ENCODE peak calls at places on chromosomes 1 and 21, in four cellular contexts. I, X, P and W are unnamed samples. For H3K9me3 and H3K4me1, the result is how much of the 10 kb centered on the place peaks cover.

GRCh38 chr1:80375662-80376061 is 1369.1 kb upstream of the ADGRL4 start:
- DNase-seq in I (no peak), X (peak), P (no peak), W (no peak)

GRCh38 chr1:192550922-192551534 is 24.5 kb upstream of the RGS1 start:
- DNase-seq in I (no peak), X (peak), P (no peak), W (no peak)

GRCh38 chr1:3068400-3069361 is at the start of gene PRDM16:
- DNase-seq in I (no peak), X (peak), P (peak), W (peak)

GRCh38 chr1:119715542-119715941 is 3.8 kb downstream of the PHGDH start:
- DNase-seq in I (no peak), X (peak), P (no peak), W (no peak)

GRCh38 chr1:238439483-238439882 is 548.8 kb upstream of the ZP4 start:
- DNase-seq in I (no peak), X (no peak), P (no peak), W (no peak)

GRCh38 chr1:203278087-203278884 is 27.0 kb upstream of the BTG2 start:
- DNase-seq in I (peak), X (peak), P (peak), W (peak)

GRCh38 chr1:198809247-198809646 is 170.4 kb downstream of the PTPRC start:
- DNase-seq in I (no peak), X (peak), P (no peak), W (no peak)

GRCh38 chr1:152185544-152186391 is 26.7 kb upstream of the RPTN start:
- DNase-seq in I (no peak), X (peak), P (peak), W (no peak)

GRCh38 chr1:118159578-118159977 is 25.4 kb downstream of the SPAG17 start:
- DNase-seq in I (no peak), X (no peak), P (no peak), W (no peak)

GRCh38 chr1:169484683-169485426 is 889 bp downstream of the SLC19A2 start:
- DNase-seq in I (no peak), X (peak), P (peak), W (peak)

GRCh38 chr1:11571906-11572616 is 82.2 kb downstream of the FBXO2 start:
- DNase-seq in I (no peak), X (no peak), P (no peak), W (no peak)

GRCh38 chr1:155192346-155193274 is 15.1 kb downstream of the THBS3 start:
- DNase-seq in I (no peak), X (no peak), P (peak), W (peak)

GRCh38 chr1:235328271-235329138 is at the start of gene GGPS1:
- DNase-seq in I (peak), X (peak), P (peak), W (peak)

GRCh38 chr1:59880001-59880400 is 46.6 kb downstream of the CYP2J2 start:
- DNase-seq in I (no peak), X (no peak), P (no peak), W (no peak)

DNA sequence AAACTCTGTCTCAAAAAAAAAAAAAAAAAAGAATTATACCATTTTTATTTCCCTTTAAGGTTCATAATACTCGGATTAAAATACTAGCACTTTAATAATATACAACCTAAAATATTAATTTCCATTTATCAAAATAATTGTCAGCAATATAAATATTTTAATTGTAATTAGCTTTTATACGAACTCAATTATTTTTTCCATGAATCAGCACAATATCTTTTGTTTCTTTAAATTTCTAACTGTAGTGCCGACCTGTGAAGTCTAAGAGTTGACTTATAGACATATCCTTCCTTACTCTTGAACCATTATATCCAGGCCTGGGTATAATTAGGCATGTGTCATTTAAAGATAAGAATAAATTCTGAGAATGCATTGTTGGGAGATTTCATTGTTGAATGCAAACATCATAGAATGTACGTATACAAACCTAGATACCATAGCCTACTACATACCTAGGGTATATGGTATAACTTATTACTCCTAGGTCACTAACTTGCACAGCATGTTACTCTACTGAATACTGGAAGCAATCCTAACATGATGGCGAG is 996.7 kb upstream of the TMPRSS15 start:
- DNase-seq in I (no peak), X (no peak), P (no peak), W (no peak)
- H3K9me3 ChIP-seq in I (under half), X (under half), P (under half), W (under half)

GRCh38 chr1:40064797-40065492 is 24.4 kb downstream of the CAP1 start:
- DNase-seq in I (no peak), X (no peak), P (no peak), W (no peak)
- H3K4me1 ChIP-seq in I (under half), X (under half), P (under half), W (under half)

DNA sequence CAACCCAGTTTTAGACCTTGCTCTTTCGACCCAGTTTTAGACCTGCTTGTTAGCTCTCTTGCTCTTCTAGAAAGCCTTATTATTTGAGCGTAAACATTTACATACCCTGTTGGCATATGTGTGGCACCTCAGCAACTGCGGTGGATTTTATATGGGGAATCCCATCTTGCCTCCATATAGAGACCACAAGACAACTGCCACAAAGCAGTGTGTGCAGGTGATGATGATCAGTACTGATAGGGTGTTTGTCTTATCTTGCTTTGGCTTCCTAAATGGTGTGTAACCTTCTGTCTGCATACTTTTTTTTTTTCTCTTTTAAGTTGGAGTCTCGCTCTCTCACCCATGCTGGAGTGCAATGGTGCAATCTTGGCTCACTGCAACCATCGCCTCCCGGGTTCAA is 1270.8 kb downstream of the MRPL39 start:
- DNase-seq in I (no peak), X (no peak), P (no peak), W (no peak)
- H3K9me3 ChIP-seq in I (under half), X (under half), P (under half), W (half or more)

DNA sequence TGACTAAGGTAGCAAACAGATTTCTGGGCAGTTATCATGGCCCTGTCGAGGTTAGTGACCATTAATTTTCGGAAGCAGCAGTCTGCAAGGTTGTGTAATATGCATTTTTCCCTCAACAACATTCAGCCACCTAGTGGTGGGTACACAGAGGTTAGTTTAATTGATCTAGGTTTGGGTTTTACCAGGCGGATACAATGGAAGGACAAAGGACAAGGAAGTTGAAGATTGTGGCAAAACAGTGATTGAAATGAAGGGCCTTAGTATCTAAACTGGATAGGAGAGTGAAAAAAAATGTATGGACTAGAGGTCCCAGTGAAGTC is 2.6 kb downstream of the ARMH1 start:
- DNase-seq in I (no peak), X (peak), P (no peak), W (no peak)
- H3K4me1 ChIP-seq in I (under half), X (under half), P (under half), W (under half)

DNA sequence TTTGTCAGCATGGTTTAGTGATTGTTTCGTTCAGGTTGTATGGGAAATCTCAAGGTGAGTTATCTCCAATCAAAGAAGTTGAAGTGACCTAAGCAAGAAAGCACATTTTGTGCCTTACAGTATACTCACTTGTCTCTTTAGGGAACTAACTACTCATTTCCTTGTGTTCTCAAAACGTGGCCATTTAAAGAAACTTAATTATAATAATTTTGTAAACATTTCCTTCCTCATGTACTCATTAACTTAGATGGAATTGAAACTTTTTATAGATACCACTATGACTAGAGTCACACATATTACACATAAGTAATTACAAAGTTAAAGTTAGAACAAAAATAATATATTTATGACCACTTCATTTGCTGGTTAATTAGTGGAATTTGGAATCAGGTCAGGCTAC is 552.6 kb downstream of the MRPL39 start:
- DNase-seq in I (no peak), X (no peak), P (no peak), W (no peak)
- H3K9me3 ChIP-seq in I (under half), X (under half), P (under half), W (under half)

DNA sequence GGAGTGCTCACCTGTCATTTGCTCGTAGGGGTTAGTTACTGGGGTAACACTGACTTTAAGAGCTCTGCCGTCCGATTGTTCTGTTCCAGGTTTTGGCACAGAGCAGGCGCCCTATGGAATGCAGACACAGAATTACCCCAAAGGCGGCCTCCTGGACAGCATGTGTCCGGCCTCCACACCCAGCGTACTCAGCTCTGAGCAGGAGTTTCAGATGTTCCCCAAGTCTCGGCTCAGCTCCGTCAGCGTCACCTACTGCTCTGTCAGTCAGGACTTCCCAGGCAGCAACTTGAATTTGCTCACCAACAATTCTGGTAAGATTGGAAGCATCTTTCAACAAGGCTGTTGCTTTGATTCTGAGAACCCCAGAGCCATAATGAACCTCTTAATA is 12.6 kb downstream of the ETS2 start:
- DNase-seq in I (no peak), X (no peak), P (peak), W (no peak)
- H3K4me1 ChIP-seq in I (under half), X (under half), P (under half), W (half or more)